ENCODE peak calls at places on chromosome 12, in five cellular contexts. M is AG09309, D is lung, C is mesenchymal stem cell, V is endodermal cell. Z is an unnamed sample.

GRCh38 chr12:93946542-93947150 is 201.7 kb upstream of the PLXNC1 start:
- DNase-seq in M (no peak), D (no peak), C (no peak), V (peak), Z (peak)

GRCh38 chr12:130104596-130105253 is 57.5 kb upstream of the FZD10 start:
- DNase-seq in M (no peak), D (no peak), C (no peak), V (peak), Z (no peak)

GRCh38 chr12:24113701-24114100 is 164.2 kb upstream of the SOX5 start:
- DNase-seq in M (no peak), D (no peak), C (peak), V (no peak), Z (no peak)

GRCh38 chr12:59164991-59165718 is 244.9 kb upstream of the LRIG3 start:
- DNase-seq in M (peak), D (no peak), C (peak), V (no peak), Z (peak)

GRCh38 chr12:59624732-59625455 is 29.1 kb downstream of the SLC16A7 start:
- DNase-seq in M (no peak), D (no peak), C (peak), V (no peak), Z (no peak)

GRCh38 chr12:22687677-22688076 is 62.7 kb downstream of the ETNK1 start:
- DNase-seq in M (peak), D (no peak), C (peak), V (no peak), Z (no peak)

GRCh38 chr12:89621511-89621910 is 87.1 kb downstream of the ATP2B1 start:
- DNase-seq in M (no peak), D (no peak), C (peak), V (no peak), Z (no peak)

GRCh38 chr12:92396647-92397258 is 251.1 kb upstream of the BTG1 start:
- DNase-seq in M (peak), D (no peak), C (peak), V (no peak), Z (peak)

GRCh38 chr12:59067068-59067467 is 146.8 kb upstream of the LRIG3 start:
- DNase-seq in M (peak), D (no peak), C (peak), V (no peak), Z (no peak)

GRCh38 chr12:109777544-109777943 is 55.7 kb downstream of the TRPV4 start:
- DNase-seq in M (no peak), D (no peak), C (peak), V (peak), Z (no peak)

GRCh38 chr12:26629864-26630263 is 203.1 kb downstream of the ITPR2 start:
- DNase-seq in M (no peak), D (no peak), C (peak), V (no peak), Z (no peak)

GRCh38 chr12:95182868-95183415 is 34.3 kb downstream of the FGD6 start:
- DNase-seq in M (peak), D (no peak), C (peak), V (peak), Z (no peak)

GRCh38 chr12:28781671-28782652 is 367.1 kb upstream of the FAR2 start:
- DNase-seq in M (no peak), D (no peak), C (no peak), V (no peak), Z (no peak)

GRCh38 chr12:131829351-131829794 is 1.2 kb downstream of the MMP17 start:
- DNase-seq in M (no peak), D (no peak), C (peak), V (peak), Z (no peak)

GRCh38 chr12:76863005-76863670 is 15.7 kb downstream of the CSRP2 start:
- DNase-seq in M (peak), D (no peak), C (peak), V (no peak), Z (peak)

GRCh38 chr12:69055280-69055679 is 122.3 kb upstream of the CPM start:
- DNase-seq in M (no peak), D (no peak), C (no peak), V (no peak), Z (no peak)

GRCh38 chr12:107590369-107591094 is 95.1 kb upstream of the PWP1 start:
- DNase-seq in M (no peak), D (no peak), C (no peak), V (no peak), Z (no peak)

DNA sequence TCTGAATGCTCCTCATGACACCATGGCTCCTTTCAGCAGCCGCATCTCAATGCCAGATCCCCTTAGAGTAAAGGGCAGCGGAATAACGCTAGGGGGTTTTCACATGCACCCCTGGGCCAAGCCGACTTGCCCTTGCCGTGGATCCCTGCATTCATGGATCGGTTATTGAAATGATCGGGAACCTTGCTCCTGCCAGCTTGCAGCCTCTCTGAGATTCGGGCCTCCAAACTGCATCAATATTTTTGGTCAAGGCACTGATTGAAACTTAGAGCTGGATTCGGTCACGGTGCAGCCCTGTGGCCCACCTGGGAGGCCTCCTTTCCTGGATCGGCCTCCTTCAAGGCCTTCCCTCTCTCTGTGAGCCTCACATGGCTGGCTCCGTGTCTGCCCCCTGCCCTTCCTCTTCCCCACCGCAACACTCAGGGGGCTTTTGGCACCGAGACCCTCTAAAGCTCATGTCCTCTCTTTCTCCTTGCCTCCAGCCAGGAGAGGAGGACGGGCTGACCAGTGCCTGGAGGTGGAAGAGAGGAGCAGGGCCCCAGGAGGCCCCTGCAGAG is 1.8 kb downstream of the PTPN6 start:
- DNase-seq in M (no peak), D (no peak), C (no peak), V (no peak), Z (no peak)
- H3K4me3 ChIP-seq in M (no peak), D (peak), C (no peak), V (no peak), Z (no peak)

GRCh38 chr12:47224563-47225133 is 144.9 kb upstream of the AMIGO2 start:
- DNase-seq in M (no peak), D (no peak), C (no peak), V (no peak), Z (no peak)

GRCh38 chr12:47223848-47224213 is 144.1 kb upstream of the AMIGO2 start:
- DNase-seq in M (no peak), D (no peak), C (peak), V (no peak), Z (peak)

GRCh38 chr12:47222960-47223847 is 143.4 kb upstream of the AMIGO2 start:
- DNase-seq in M (no peak), D (no peak), C (peak), V (peak), Z (no peak)

GRCh38 chr12:47221256-47222023 is 141.7 kb upstream of the AMIGO2 start:
- DNase-seq in M (no peak), D (no peak), C (no peak), V (no peak), Z (no peak)

DNA sequence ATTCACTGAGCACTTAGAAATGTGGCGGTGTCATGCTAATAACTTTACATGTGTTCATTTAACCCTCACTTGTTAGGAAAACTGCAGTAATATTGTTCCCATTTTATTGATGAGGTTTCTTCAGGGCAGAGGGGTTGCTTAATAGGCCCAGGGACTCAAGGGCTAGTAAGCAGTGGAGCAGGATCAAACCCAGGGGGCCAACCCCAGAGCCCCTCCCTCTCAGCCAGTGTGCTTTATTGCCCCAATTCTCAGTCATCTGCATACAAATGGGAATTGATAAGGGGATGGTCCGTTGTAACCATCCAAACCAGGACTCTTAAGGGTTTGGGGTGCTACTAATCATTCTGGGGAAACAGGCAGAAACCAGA is 142.8 kb upstream of the AMIGO2 start:
- DNase-seq in M (no peak), D (no peak), C (no peak), V (peak), Z (no peak)
- H3K4me3 ChIP-seq in M (no peak), D (no peak), C (no peak), V (peak), Z (no peak)

GRCh38 chr12:113247123-113248045 is 26.1 kb downstream of the TPCN1 start:
- DNase-seq in M (no peak), D (no peak), C (peak), V (peak), Z (no peak)
- H3K4me3 ChIP-seq in M (no peak), D (no peak), C (no peak), V (no peak), Z (no peak)

GRCh38 chr12:83265798-83266197 is 579.1 kb downstream of the TMTC2 start:
- DNase-seq in M (no peak), D (no peak), C (no peak), V (no peak), Z (no peak)

GRCh38 chr12:83256581-83256980 is 569.9 kb downstream of the TMTC2 start:
- DNase-seq in M (no peak), D (no peak), C (no peak), V (no peak), Z (no peak)

GRCh38 chr12:83261998-83262397 is 575.3 kb downstream of the TMTC2 start:
- DNase-seq in M (no peak), D (no peak), C (no peak), V (no peak), Z (no peak)
- H3K4me3 ChIP-seq in M (no peak), D (no peak), C (no peak), V (no peak), Z (no peak)

GRCh38 chr12:51819851-51820720 is 28.4 kb downstream of the FIGNL2 start:
- DNase-seq in M (no peak), D (no peak), C (no peak), V (no peak), Z (no peak)
- H3K4me3 ChIP-seq in M (no peak), D (no peak), C (no peak), V (peak), Z (peak)

GRCh38 chr12:6613015-6613775 is 6.0 kb upstream of the CHD4 start:
- DNase-seq in M (no peak), D (peak), C (peak), V (peak), Z (no peak)

GRCh38 chr12:6612652-6613014 is 5.5 kb upstream of the CHD4 start:
- DNase-seq in M (no peak), D (no peak), C (no peak), V (no peak), Z (no peak)

GRCh38 chr12:6615802-6616201 is 8.6 kb upstream of the CHD4 start:
- DNase-seq in M (no peak), D (no peak), C (no peak), V (peak), Z (no peak)

GRCh38 chr12:6613776-6614512 is 6.8 kb upstream of the CHD4 start:
- DNase-seq in M (peak), D (peak), C (peak), V (peak), Z (peak)

DNA sequence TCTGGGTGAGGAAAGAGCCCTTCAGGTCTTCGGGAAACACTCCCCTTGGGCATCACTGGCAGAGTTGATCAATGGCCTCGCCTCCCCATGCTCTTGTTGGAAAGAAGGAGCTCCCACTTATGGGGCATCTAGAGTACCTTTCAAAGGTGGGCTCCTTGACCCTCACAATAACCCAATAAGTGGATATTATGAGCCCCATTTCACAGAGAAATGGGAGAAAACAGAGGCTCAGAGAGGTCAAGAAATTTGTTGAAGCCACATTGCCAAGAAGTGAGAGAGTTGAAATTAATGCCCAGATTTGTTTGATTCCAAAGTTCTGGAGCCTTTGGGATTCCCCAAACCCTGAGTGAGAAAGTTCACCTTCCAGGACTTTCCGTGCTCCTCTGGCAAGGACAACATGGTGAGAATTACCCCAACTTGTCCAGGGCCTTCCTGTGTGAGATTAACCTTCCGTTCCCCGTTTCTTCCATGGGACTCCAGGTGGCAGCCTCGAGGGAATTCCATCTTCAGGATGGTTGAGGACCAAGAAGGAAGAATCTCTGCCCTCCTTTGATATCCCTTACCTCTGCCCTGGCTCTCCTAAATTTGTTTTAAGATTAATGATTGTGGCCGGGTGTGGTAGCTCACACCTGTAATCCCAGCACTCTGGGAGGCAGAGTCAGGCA is 7.5 kb upstream of the CHD4 start:
- DNase-seq in M (no peak), D (no peak), C (peak), V (peak), Z (no peak)
- H3K4me3 ChIP-seq in M (no peak), D (no peak), C (no peak), V (no peak), Z (no peak)

Z was measured in skeletal muscle cell.